ENCODE peak calls at places on chromosomes 13 and 19, in ten cellular contexts. D is cardiac fibroblast, Y is right lobe of liver, X is endothelial cell, J is tibial nerve, T is kidney, R is bronchial epithelial cell, N is heart right ventricle, O is lower leg skin, C is AG09319. S is an unnamed sample.

GRCh38 chr19:1871140-1871597 is 7.8 kb upstream of the KLF16 start:
- DNase-seq in D (no peak), Y (peak), X (no peak), J (no peak), T (no peak), R (no peak), N (no peak), O (no peak), C (no peak), S (no peak)

GRCh38 chr13:67232384-67232783 is 2.2 kb upstream of the PCDH9 start:
- DNase-seq in D (no peak), Y (no peak), X (no peak), J (no peak), T (no peak), R (no peak), N (no peak), O (no peak), C (no peak), S (no peak)

GRCh38 chr19:11736696-11737095 is 2.0 kb downstream of the ZNF823 start:
- DNase-seq in D (peak), Y (no peak), X (no peak), J (no peak), T (peak), R (peak), N (peak), O (no peak), C (no peak), S (no peak)

GRCh38 chr19:47776568-47776967 is 1.9 kb upstream of the SELENOW start:
- DNase-seq in D (no peak), Y (no peak), X (peak), J (no peak), T (no peak), R (peak), N (no peak), O (no peak), C (no peak), S (no peak)

GRCh38 chr19:39411832-39412099 is 703 bp upstream of the PLEKHG2 start:
- DNase-seq in D (peak), Y (peak), X (peak), J (peak), T (peak), R (peak), N (peak), O (peak), C (peak), S (no peak)

GRCh38 chr19:50008532-50008931 is 16.6 kb downstream of the VRK3 start:
- DNase-seq in D (peak), Y (no peak), X (peak), J (no peak), T (no peak), R (no peak), N (no peak), O (no peak), C (no peak), S (no peak)

GRCh38 chr19:50669319-50670101 is 20.3 kb downstream of the C19orf81 start:
- DNase-seq in D (peak), Y (no peak), X (no peak), J (no peak), T (no peak), R (no peak), N (no peak), O (no peak), C (no peak), S (no peak)

GRCh38 chr19:55489711-55490477 is 1.7 kb downstream of the SSC5D start:
- DNase-seq in D (no peak), Y (no peak), X (no peak), J (no peak), T (no peak), R (no peak), N (no peak), O (no peak), C (no peak), S (no peak)

GRCh38 chr19:47176627-47177090 is 46.0 kb downstream of the SAE1 start:
- DNase-seq in D (peak), Y (no peak), X (no peak), J (no peak), T (no peak), R (peak), N (no peak), O (no peak), C (peak), S (no peak)

GRCh38 chr13:105997436-105998232 is 537.8 kb downstream of the EFNB2 start:
- DNase-seq in D (peak), Y (no peak), X (no peak), J (no peak), T (peak), R (no peak), N (no peak), O (no peak), C (no peak), S (peak)

GRCh38 chr19:15810335-15810734 is 5.1 kb downstream of the OR10H1 start:
- DNase-seq in D (no peak), Y (no peak), X (no peak), J (no peak), T (no peak), R (peak), N (no peak), O (no peak), C (no peak), S (no peak)

GRCh38 chr19:29325241-29325975 is 112.5 kb upstream of the UQCRFS1 start:
- DNase-seq in D (no peak), Y (no peak), X (no peak), J (no peak), T (no peak), R (no peak), N (no peak), O (peak), C (no peak), S (no peak)

GRCh38 chr19:48064509-48064908 is 20.6 kb upstream of the CABP5 start:
- DNase-seq in D (no peak), Y (no peak), X (no peak), J (no peak), T (no peak), R (no peak), N (no peak), O (no peak), C (no peak), S (no peak)

GRCh38 chr19:52219611-52220010 is 29.8 kb downstream of the PPP2R1A start:
- DNase-seq in D (no peak), Y (no peak), X (no peak), J (no peak), T (no peak), R (no peak), N (no peak), O (no peak), C (no peak), S (peak)

GRCh38 chr19:41880329-41880708 is 2.7 kb upstream of the ARHGEF1 start:
- DNase-seq in D (no peak), Y (no peak), X (no peak), J (no peak), T (no peak), R (no peak), N (no peak), O (no peak), C (no peak), S (no peak)

GRCh38 chr19:39390460-39390758 is 497 bp downstream of the PAF1 start:
- DNase-seq in D (no peak), Y (no peak), X (no peak), J (no peak), T (no peak), R (peak), N (no peak), O (peak), C (no peak), S (peak)

GRCh38 chr19:55931936-55932386 is at the start of gene NLRP13:
- DNase-seq in D (no peak), Y (no peak), X (no peak), J (no peak), T (no peak), R (no peak), N (no peak), O (peak), C (no peak), S (no peak)

GRCh38 chr13:97495678-97496077 is 61.7 kb downstream of the RAP2A start:
- DNase-seq in D (no peak), Y (no peak), X (no peak), J (no peak), T (no peak), R (peak), N (no peak), O (no peak), C (no peak), S (no peak)

GRCh38 chr19:9797871-9798270 is 21.0 kb downstream of the FBXL12 start:
- DNase-seq in D (no peak), Y (no peak), X (no peak), J (no peak), T (no peak), R (peak), N (no peak), O (no peak), C (no peak), S (no peak)

GRCh38 chr13:102597029-102598015 is 536 bp downstream of the TPP2 start:
- DNase-seq in D (peak), Y (peak), X (peak), J (no peak), T (peak), R (no peak), N (no peak), O (peak), C (peak), S (peak)

GRCh38 chr13:30892966-30893365 is 13.1 kb upstream of the MEDAG start:
- DNase-seq in D (peak), Y (no peak), X (peak), J (no peak), T (no peak), R (no peak), N (peak), O (no peak), C (no peak), S (no peak)
- TF ChIP-seq CTCF in D (peak), Y (no peak), X (peak), J (no peak), T (peak), R (peak), N (no peak), O (no peak), C (peak), S (no peak)

DNA sequence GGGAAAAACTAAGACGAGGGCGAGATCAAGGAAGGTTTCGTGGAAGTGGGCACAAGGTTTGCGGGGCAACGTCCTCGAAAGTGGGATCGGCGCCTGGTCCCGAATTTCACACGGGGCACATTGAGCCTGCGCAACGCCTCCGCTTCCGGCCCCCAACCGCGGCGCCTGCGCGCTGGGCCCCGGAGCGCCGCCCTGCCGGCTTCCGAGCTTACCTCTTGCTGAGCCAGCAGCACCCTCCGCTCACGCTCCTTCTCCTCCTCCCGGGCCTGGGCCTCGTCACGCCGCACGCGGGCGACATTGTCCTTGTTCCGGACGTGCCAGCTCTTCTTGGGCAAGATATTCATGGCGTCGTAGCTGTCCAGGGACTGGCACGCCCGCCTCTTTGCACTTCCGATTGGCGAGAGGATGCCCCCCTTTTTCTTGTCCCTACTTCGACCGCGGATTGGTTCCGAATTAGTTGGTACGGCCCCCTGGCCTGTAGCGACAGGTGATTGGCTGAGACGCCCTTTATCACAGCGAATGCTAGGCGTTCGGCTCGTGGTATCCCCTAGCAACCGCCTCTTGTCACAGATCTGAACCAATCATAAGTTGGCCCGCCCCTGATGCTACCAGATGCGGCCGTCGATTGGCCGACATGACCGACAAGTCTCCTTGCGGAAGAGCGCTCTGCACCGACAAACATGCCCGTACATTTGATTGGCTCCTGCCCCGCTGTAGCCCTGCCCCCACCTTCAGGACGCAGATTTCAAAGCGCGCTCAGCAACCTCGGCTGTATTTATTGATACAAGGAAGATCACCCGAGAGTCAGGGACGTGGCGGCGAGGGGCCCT is at the start of gene LENG1:
- DNase-seq in D (peak), Y (peak), X (peak), J (peak), T (peak), R (peak), N (peak), O (peak), C (peak), S (peak)
- TF ChIP-seq CTCF in D (peak), Y (peak), X (no peak), J (peak), T (peak), R (peak), N (peak), O (no peak), C (peak), S (peak)

GRCh38 chr13:99980201-99981114 is 1.1 kb upstream of the ZIC2 start:
- DNase-seq in D (peak), Y (peak), X (peak), J (no peak), T (peak), R (peak), N (peak), O (no peak), C (peak), S (peak)
- TF ChIP-seq CTCF in D (no peak), Y (peak), X (no peak), J (no peak), T (no peak), R (no peak), N (no peak), O (no peak), C (no peak), S (no peak)

GRCh38 chr13:22761709-22762108 is 419.1 kb upstream of the SGCG start:
- DNase-seq in D (no peak), Y (no peak), X (no peak), J (no peak), T (no peak), R (no peak), N (no peak), O (no peak), C (no peak), S (no peak)

GRCh38 chr13:22758245-22758644 is 422.5 kb upstream of the SGCG start:
- DNase-seq in D (no peak), Y (no peak), X (no peak), J (no peak), T (no peak), R (no peak), N (no peak), O (no peak), C (no peak), S (no peak)

DNA sequence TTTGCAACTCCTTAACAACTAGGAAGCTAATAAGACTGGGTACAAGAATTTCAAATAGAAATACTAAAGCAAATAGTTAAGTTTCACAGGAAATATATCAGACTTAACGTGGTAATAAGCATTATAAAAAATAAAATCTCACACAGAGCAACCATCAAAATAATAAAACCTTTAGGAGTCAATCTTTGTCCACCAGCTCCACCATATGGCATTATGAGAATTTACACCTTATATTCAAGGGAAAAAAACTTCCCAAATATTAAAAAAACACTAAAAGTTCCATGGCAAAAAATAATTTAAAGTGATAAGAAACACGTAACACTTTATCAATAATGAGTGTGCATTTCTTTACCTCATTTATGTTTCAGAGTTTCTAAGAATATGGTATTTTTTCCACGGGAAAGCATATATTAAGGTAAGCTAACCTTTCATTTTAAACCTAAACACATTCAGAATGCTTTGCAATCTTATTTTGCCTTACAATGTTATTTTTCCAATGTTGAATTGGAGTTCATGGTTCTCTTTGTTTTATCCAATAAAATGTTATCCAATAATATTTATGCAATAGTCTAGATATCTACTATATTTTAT is 423.2 kb upstream of the SGCG start:
- DNase-seq in D (peak), Y (no peak), X (no peak), J (no peak), T (no peak), R (peak), N (no peak), O (no peak), C (no peak), S (no peak)
- TF ChIP-seq CTCF in D (no peak), Y (peak), X (peak), J (peak), T (no peak), R (no peak), N (no peak), O (no peak), C (no peak), S (no peak)

GRCh38 chr13:44818428-44818827 is 170.8 kb downstream of the NUFIP1 start:
- DNase-seq in D (peak), Y (no peak), X (no peak), J (no peak), T (no peak), R (peak), N (no peak), O (no peak), C (no peak), S (no peak)
- TF ChIP-seq CTCF in D (no peak), Y (no peak), X (no peak), J (no peak), T (no peak), R (peak), N (no peak), O (no peak), C (no peak), S (no peak)

DNA sequence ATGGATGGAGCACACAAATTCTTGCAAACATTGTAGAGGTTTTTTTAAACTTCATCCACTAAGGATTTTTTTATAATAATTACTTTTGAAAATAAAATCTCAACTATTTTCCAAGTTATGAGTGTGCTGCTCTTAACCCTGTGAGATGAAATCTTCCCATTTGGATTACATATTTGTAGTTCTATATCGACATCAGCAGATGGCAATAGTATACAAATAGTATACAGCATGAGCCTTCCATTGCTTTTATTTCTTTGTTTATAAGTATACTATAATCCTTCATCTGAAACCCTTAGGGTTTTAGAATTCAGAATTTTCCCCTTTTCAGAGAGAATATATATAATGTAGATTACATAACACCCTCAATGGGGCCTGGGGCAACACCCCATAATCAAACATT is 70.5 kb downstream of the GJA3 start:
- DNase-seq in D (peak), Y (no peak), X (no peak), J (no peak), T (no peak), R (peak), N (no peak), O (no peak), C (no peak), S (no peak)
- TF ChIP-seq CTCF in D (no peak), Y (peak), X (no peak), J (no peak), T (peak), R (no peak), N (no peak), O (no peak), C (no peak), S (peak)